ENCODE peak calls at places on chromosome 7, in nine cellular contexts. L is AG04449; D is substantia nigra; U is activated naive CD8-positive, alpha-beta T cell treated with anti-CD3 and anti-CD28 coated beads, Interleukin-2, amount 10 ng/mL, durations not matched to agents 7 days and 5 days; F is naive thymus-derived CD8-positive, alpha-beta T cell; Q is SK-N-SH; X is naive B cell; Y is H9; W is Calu3. V is an unnamed sample.

GRCh38 chr7:71497233-71497946 is 365.4 kb downstream of the GALNT17 start:
- DNase-seq in X (no peak), D (peak), U (no peak), F (no peak), W (no peak), L (no peak), Y (no peak), Q (no peak), V (no peak)

GRCh38 chr7:66529889-66530615 is 98.6 kb upstream of the KCTD7 start:
- DNase-seq in F (no peak), Q (peak), X (no peak), U (no peak), W (no peak), L (no peak), D (no peak), Y (no peak), V (no peak)

GRCh38 chr7:134210976-134211663 is 84.0 kb downstream of the LRGUK start:
- DNase-seq in Y (no peak), F (no peak), L (no peak), U (no peak), W (no peak), D (no peak), X (no peak), Q (no peak), V (no peak)

GRCh38 chr7:33107136-33108066 is 1.8 kb downstream of the RP9 start:
- DNase-seq in Y (peak), D (no peak), Q (peak), X (peak), F (peak), U (no peak), L (no peak), W (peak), V (peak)

GRCh38 chr7:73394416-73394815 is 39.2 kb upstream of the FZD9 start:
- DNase-seq in X (no peak), Q (no peak), D (no peak), F (no peak), L (no peak), U (no peak), Y (no peak), W (no peak), V (no peak)

GRCh38 chr7:139776486-139777303 is 1.1 kb downstream of the HIPK2 start:
- DNase-seq in X (peak), U (peak), F (peak), Y (no peak), W (peak), L (peak), D (peak), Q (peak), V (peak)

GRCh38 chr7:859368-860030 is 16.9 kb upstream of the GET4 start:
- DNase-seq in U (no peak), W (no peak), D (no peak), X (no peak), Q (no peak), F (no peak), L (no peak), Y (no peak), V (no peak)

GRCh38 chr7:110595694-110596093 is 495.2 kb upstream of the LRRN3 start:
- DNase-seq in Y (no peak), X (no peak), D (no peak), U (no peak), W (no peak), Q (no peak), F (peak), L (no peak), V (no peak)

GRCh38 chr7:137717811-137718271 is 128.9 kb downstream of the DGKI start:
- DNase-seq in L (no peak), U (no peak), Q (no peak), F (no peak), W (no peak), D (no peak), Y (peak), X (no peak), V (no peak)

GRCh38 chr7:24819916-24820689 is 62.8 kb upstream of the GSDME start:
- DNase-seq in Y (peak), L (no peak), U (peak), X (peak), F (peak), Q (peak), D (peak), W (peak), V (peak)

GRCh38 chr7:99472561-99473314 is at the start of gene ZNF789:
- DNase-seq in Q (peak), W (peak), Y (peak), X (peak), U (peak), L (peak), F (peak), D (peak), V (peak)

GRCh38 chr7:30977896-30978564 is 14.3 kb downstream of the GHRHR start:
- DNase-seq in D (no peak), L (no peak), U (no peak), Q (peak), F (peak), Y (peak), X (no peak), W (peak), V (peak)

GRCh38 chr7:50690541-50691011 is 92.1 kb downstream of the GRB10 start:
- DNase-seq in U (no peak), D (no peak), Y (no peak), Q (no peak), F (no peak), L (no peak), X (no peak), W (no peak), V (no peak)

GRCh38 chr7:52506325-52506724 is 529.1 kb upstream of the POM121L12 start:
- DNase-seq in Q (no peak), U (no peak), F (no peak), W (no peak), X (no peak), L (no peak), D (no peak), Y (no peak), V (no peak)

GRCh38 chr7:11605749-11606148 is 226.2 kb downstream of the THSD7A start:
- DNase-seq in Q (no peak), D (no peak), Y (no peak), U (no peak), L (no peak), W (no peak), X (no peak), F (no peak), V (no peak)

GRCh38 chr7:155787171-155787851 is 25.0 kb downstream of the SHH start:
- DNase-seq in W (no peak), X (no peak), U (peak), Q (peak), Y (no peak), F (no peak), D (no peak), L (no peak), V (no peak)

GRCh38 chr7:142535123-142535779 is 214.0 kb upstream of the PRSS1 start:
- DNase-seq in Q (peak), F (peak), U (peak), W (peak), Y (peak), X (peak), D (peak), L (no peak), V (peak)

GRCh38 chr7:74027683-74028320 is at the start of gene ELN:
- DNase-seq in Y (no peak), X (no peak), Q (peak), D (peak), L (no peak), F (no peak), U (no peak), W (no peak), V (no peak)

V was measured in Karpas-422.